ENCODE peak calls at places on chromosomes 12 and 14, in nine cellular contexts. Y is transverse colon, M is MM.1S, H is neural progenitor cell, E is foreskin fibroblast, K is colonic mucosa, I is GM20000, X is body of pancreas, W is cardiac muscle cell. J is an unnamed sample.

GRCh38 chr12:32897688-32898573 is 1.4 kb upstream of the PKP2 start:
- DNase-seq in Y (no peak), M (no peak), H (no peak), E (no peak), K (no peak), I (no peak), X (no peak), W (no peak), J (no peak)

GRCh38 chr12:106188249-106188648 is 49.5 kb upstream of the NUAK1 start:
- DNase-seq in Y (no peak), M (no peak), H (peak), E (no peak), K (no peak), I (no peak), X (no peak), W (no peak), J (no peak)

GRCh38 chr14:20757963-20758362 is 10.2 kb upstream of the EDDM3B start:
- DNase-seq in Y (peak), M (no peak), H (peak), E (no peak), K (peak), I (peak), X (peak), W (no peak), J (no peak)

GRCh38 chr14:73007835-73008234 is 19.1 kb downstream of the ZFYVE1 start:
- DNase-seq in Y (no peak), M (no peak), H (no peak), E (no peak), K (no peak), I (no peak), X (no peak), W (no peak), J (no peak)

GRCh38 chr12:114288071-114288470 is 117.9 kb downstream of the TBX5 start:
- DNase-seq in Y (no peak), M (no peak), H (no peak), E (no peak), K (no peak), I (no peak), X (no peak), W (peak), J (no peak)

GRCh38 chr14:50397461-50398196 is 948 bp upstream of the CDKL1 start:
- DNase-seq in Y (peak), M (no peak), H (peak), E (no peak), K (peak), I (no peak), X (peak), W (no peak), J (no peak)

GRCh38 chr12:110689601-110690430 is 901 bp upstream of the HVCN1 start:
- DNase-seq in Y (peak), M (no peak), H (peak), E (peak), K (peak), I (peak), X (peak), W (peak), J (no peak)

GRCh38 chr12:71626768-71627167 is 36.9 kb downstream of the ZFC3H1 start:
- DNase-seq in Y (no peak), M (no peak), H (no peak), E (no peak), K (no peak), I (no peak), X (no peak), W (peak), J (no peak)

GRCh38 chr12:88691811-88692210 is 111.5 kb upstream of the KITLG start:
- DNase-seq in Y (no peak), M (no peak), H (no peak), E (no peak), K (no peak), I (no peak), X (no peak), W (peak), J (no peak)

GRCh38 chr12:6540181-6540877 is 6.0 kb downstream of the GAPDH start:
- DNase-seq in Y (peak), M (no peak), H (peak), E (peak), K (peak), I (peak), X (peak), W (peak), J (peak)

GRCh38 chr12:105741786-105742566 is 396.8 kb downstream of the NUAK1 start:
- DNase-seq in Y (no peak), M (no peak), H (no peak), E (peak), K (peak), I (no peak), X (no peak), W (peak), J (no peak)

GRCh38 chr12:66688836-66689439 is 10.1 kb upstream of the GRIP1 start:
- DNase-seq in Y (peak), M (peak), H (peak), E (no peak), K (peak), I (peak), X (peak), W (peak), J (no peak)

GRCh38 chr12:3083241-3083921 is 6.2 kb downstream of the TSPAN9 start:
- DNase-seq in Y (no peak), M (no peak), H (no peak), E (no peak), K (no peak), I (no peak), X (no peak), W (no peak), J (no peak)

GRCh38 chr12:46585854-46586621 is 213.5 kb upstream of the SLC38A2 start:
- DNase-seq in Y (peak), M (peak), H (peak), E (peak), K (peak), I (no peak), X (peak), W (peak), J (no peak)

GRCh38 chr14:100117647-100118376 is 41.6 kb downstream of the DEGS2 start:
- DNase-seq in Y (peak), M (no peak), H (no peak), E (no peak), K (peak), I (no peak), X (no peak), W (no peak), J (no peak)

GRCh38 chr12:89648211-89648930 is 60.3 kb downstream of the ATP2B1 start:
- DNase-seq in Y (no peak), M (no peak), H (peak), E (peak), K (no peak), I (no peak), X (no peak), W (peak), J (no peak)

GRCh38 chr12:58424735-58425379 is 483.5 kb downstream of the ATP23 start:
- DNase-seq in Y (no peak), M (peak), H (no peak), E (no peak), K (no peak), I (no peak), X (no peak), W (no peak), J (no peak)

GRCh38 chr12:93419388-93420034 is 22.2 kb downstream of the UBE2N start:
- DNase-seq in Y (no peak), M (peak), H (peak), E (no peak), K (no peak), I (peak), X (no peak), W (peak), J (no peak)

GRCh38 chr12:117100251-117100650 is 1.0 kb upstream of the TESC start:
- DNase-seq in Y (no peak), M (no peak), H (peak), E (no peak), K (no peak), I (peak), X (peak), W (no peak), J (no peak)

GRCh38 chr12:109549613-109550309 is 23.5 kb downstream of the MMAB start:
- DNase-seq in Y (no peak), M (no peak), H (peak), E (no peak), K (no peak), I (no peak), X (no peak), W (no peak), J (no peak)

GRCh38 chr12:774051-774614 is 21.8 kb downstream of the WNK1 start:
- DNase-seq in Y (no peak), M (no peak), H (peak), E (no peak), K (no peak), I (no peak), X (no peak), W (peak), J (no peak)

GRCh38 chr12:56716933-56717880 is 7.9 kb downstream of the NACA start:
- DNase-seq in Y (no peak), M (no peak), H (no peak), E (no peak), K (no peak), I (no peak), X (no peak), W (no peak), J (no peak)

GRCh38 chr12:82650627-82651337 is 35.9 kb upstream of the TMTC2 start:
- DNase-seq in Y (peak), M (peak), H (no peak), E (peak), K (peak), I (peak), X (no peak), W (peak), J (no peak)

GRCh38 chr14:91140672-91141071 is 26.8 kb downstream of the DGLUCY start:
- DNase-seq in Y (peak), M (no peak), H (peak), E (no peak), K (peak), I (no peak), X (peak), W (peak), J (no peak)

GRCh38 chr14:99841436-99842071 is 48.3 kb downstream of the EML1 start:
- DNase-seq in Y (no peak), M (no peak), H (no peak), E (no peak), K (no peak), I (no peak), X (no peak), W (no peak), J (no peak)

GRCh38 chr12:806116-806805 is 53.9 kb downstream of the WNK1 start:
- DNase-seq in Y (no peak), M (no peak), H (no peak), E (no peak), K (no peak), I (no peak), X (no peak), W (peak), J (no peak)

GRCh38 chr12:20212036-20212435 is 156.3 kb upstream of the PDE3A start:
- DNase-seq in Y (no peak), M (no peak), H (no peak), E (no peak), K (no peak), I (no peak), X (no peak), W (peak), J (no peak)

GRCh38 chr14:68523994-68524725 is 268.7 kb downstream of the ZFP36L1 start:
- DNase-seq in Y (no peak), M (no peak), H (no peak), E (peak), K (no peak), I (no peak), X (peak), W (no peak), J (peak)

GRCh38 chr12:85642810-85643209 is 193.4 kb downstream of the RASSF9 start:
- DNase-seq in Y (no peak), M (no peak), H (peak), E (peak), K (no peak), I (no peak), X (no peak), W (peak), J (no peak)

GRCh38 chr14:100286484-100287191 is 19.6 kb downstream of the SLC25A29 start:
- DNase-seq in Y (peak), M (no peak), H (no peak), E (no peak), K (no peak), I (no peak), X (no peak), W (no peak), J (no peak)

GRCh38 chr14:68677476-68677875 is 115.4 kb downstream of the ZFP36L1 start:
- DNase-seq in Y (no peak), M (no peak), H (no peak), E (no peak), K (no peak), I (no peak), X (no peak), W (no peak), J (no peak)

GRCh38 chr12:14991069-14991468 is 18.2 kb downstream of the PDE6H start:
- DNase-seq in Y (no peak), M (no peak), H (no peak), E (no peak), K (no peak), I (no peak), X (no peak), W (no peak), J (no peak)

GRCh38 chr14:72433511-72433910 is 460.4 kb downstream of the DPF3 start:
- DNase-seq in Y (no peak), M (no peak), H (no peak), E (peak), K (no peak), I (no peak), X (no peak), W (peak), J (no peak)

GRCh38 chr12:120131116-120131515 is 14.6 kb upstream of the RAB35 start:
- DNase-seq in Y (no peak), M (no peak), H (no peak), E (no peak), K (no peak), I (no peak), X (no peak), W (no peak), J (no peak)

GRCh38 chr12:6157482-6157881 is 33.0 kb upstream of the VWF start:
- DNase-seq in Y (no peak), M (no peak), H (no peak), E (no peak), K (no peak), I (no peak), X (no peak), W (no peak), J (no peak)

GRCh38 chr14:99188721-99189120 is 83.3 kb downstream of the BCL11B start:
- DNase-seq in Y (no peak), M (no peak), H (peak), E (no peak), K (no peak), I (no peak), X (no peak), W (no peak), J (no peak)

GRCh38 chr14:34501004-34501580 is 38.4 kb downstream of the EAPP start:
- DNase-seq in Y (no peak), M (no peak), H (no peak), E (no peak), K (no peak), I (no peak), X (no peak), W (no peak), J (no peak)

GRCh38 chr12:132165584-132165983 is 21.3 kb downstream of the NOC4L start:
- DNase-seq in Y (no peak), M (no peak), H (no peak), E (no peak), K (no peak), I (no peak), X (no peak), W (no peak), J (no peak)

GRCh38 chr12:132164426-132164825 is 20.2 kb downstream of the NOC4L start:
- DNase-seq in Y (no peak), M (no peak), H (no peak), E (no peak), K (no peak), I (no peak), X (no peak), W (no peak), J (no peak)

GRCh38 chr12:132162508-132163031 is 18.3 kb downstream of the NOC4L start:
- DNase-seq in Y (no peak), M (no peak), H (no peak), E (peak), K (no peak), I (no peak), X (no peak), W (peak), J (no peak)

GRCh38 chr12:132163041-132163910 is 19.0 kb downstream of the NOC4L start:
- DNase-seq in Y (no peak), M (no peak), H (no peak), E (no peak), K (no peak), I (no peak), X (no peak), W (no peak), J (no peak)

DNA sequence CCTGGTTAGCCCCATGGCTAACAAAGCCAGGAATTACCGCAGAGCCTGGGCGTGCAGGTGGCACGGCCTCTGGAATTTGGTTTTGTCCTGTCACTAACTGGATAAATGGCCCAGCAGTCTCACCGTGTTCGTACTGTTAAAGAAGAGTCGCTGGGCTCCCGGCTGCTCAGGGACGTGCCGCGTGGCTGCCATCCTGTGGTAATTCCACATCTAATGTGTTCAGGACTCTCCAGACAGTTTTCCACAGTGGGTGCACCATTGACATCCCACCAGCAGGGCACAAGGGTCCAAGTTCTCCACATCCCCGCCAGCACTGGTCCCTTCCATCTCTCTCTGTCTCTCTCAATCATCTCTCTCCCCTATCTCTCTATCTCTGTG is 19.6 kb downstream of the NOC4L start:
- DNase-seq in Y (no peak), M (no peak), H (no peak), E (no peak), K (no peak), I (no peak), X (no peak), W (no peak), J (no peak)
- TF ChIP-seq CTCF in Y (no peak), M (no peak), H (no peak), E (peak), K (no peak), I (no peak), X (no peak), W (peak), J (no peak)

GRCh38 chr14:89251066-89251465 is 166.0 kb downstream of the FOXN3 start:
- DNase-seq in Y (no peak), M (no peak), H (no peak), E (no peak), K (no peak), I (no peak), X (no peak), W (peak), J (no peak)
- TF ChIP-seq CTCF in Y (no peak), M (no peak), H (no peak), E (no peak), K (no peak), I (no peak), X (no peak), W (no peak), J (no peak)

GRCh38 chr14:101347893-101348777 is 213.2 kb upstream of the DIO3 start:
- DNase-seq in Y (no peak), M (no peak), H (no peak), E (no peak), K (no peak), I (no peak), X (no peak), W (no peak), J (peak)
- TF ChIP-seq CTCF in Y (no peak), M (no peak), H (no peak), E (no peak), K (no peak), I (no peak), X (no peak), W (no peak), J (no peak)

DNA sequence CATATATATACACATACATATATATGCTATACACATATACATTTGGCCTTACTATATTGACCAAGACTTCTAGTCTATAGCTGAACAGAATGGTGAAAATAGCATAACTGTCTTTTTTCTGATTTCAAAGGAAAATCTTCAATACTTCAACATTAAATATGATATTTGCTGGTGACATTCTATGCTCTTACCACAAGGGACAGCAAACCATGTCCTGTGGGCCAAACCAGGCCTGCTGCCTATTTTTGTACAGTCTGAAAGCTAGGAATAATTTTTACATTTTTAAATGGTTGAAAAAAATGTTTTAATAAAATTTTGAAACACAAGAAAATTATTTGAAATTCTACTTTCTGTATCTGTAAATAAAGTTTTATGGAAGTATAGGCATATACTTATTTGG is 63.6 kb downstream of the EML5 start:
- DNase-seq in Y (no peak), M (no peak), H (no peak), E (no peak), K (no peak), I (no peak), X (no peak), W (no peak), J (no peak)
- TF ChIP-seq CTCF in Y (no peak), M (no peak), H (peak), E (peak), K (no peak), I (no peak), X (peak), W (peak), J (peak)

DNA sequence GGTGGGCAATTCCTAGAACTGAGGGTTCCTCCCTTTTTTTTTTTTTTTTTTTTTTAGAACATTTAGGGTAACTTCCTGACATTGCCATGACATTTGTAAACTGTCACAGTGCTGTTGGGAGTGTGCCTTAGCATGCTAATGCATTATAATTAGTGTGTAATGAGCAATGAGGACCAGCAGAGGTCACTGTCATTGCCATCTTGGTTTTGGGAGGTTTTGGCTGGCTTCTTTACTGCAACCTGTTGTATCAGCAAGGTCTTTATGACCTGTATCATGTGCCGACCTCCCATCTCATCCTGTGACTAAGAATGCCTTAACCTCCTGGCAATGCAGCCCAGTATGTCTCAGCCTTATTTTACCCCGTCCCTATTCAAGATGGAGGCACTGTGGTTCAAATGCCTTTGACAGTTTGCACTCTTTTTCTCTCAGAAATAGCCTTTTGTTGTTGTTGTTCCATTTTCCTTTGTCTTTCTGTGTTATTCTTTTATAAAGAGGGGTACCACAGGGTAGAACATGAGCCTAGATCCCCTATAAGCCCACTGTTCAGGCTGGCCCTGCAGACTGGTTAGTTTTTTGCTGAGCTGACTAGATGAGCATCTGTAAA is 75.6 kb upstream of the DCD start:
- DNase-seq in Y (no peak), M (peak), H (peak), E (no peak), K (no peak), I (peak), X (no peak), W (peak), J (no peak)
- TF ChIP-seq CTCF in Y (peak), M (peak), H (peak), E (peak), K (peak), I (peak), X (peak), W (peak), J (peak)

GRCh38 chr12:125376422-125376821 is 311.2 kb downstream of the AACS start:
- DNase-seq in Y (no peak), M (no peak), H (no peak), E (no peak), K (no peak), I (no peak), X (no peak), W (no peak), J (peak)
- TF ChIP-seq CTCF in Y (no peak), M (no peak), H (no peak), E (no peak), K (no peak), I (no peak), X (no peak), W (no peak), J (no peak)

GRCh38 chr14:37843969-37844607 is 248.7 kb downstream of the TTC6 start:
- DNase-seq in Y (no peak), M (no peak), H (no peak), E (no peak), K (no peak), I (no peak), X (no peak), W (no peak), J (no peak)
- TF ChIP-seq CTCF in Y (no peak), M (no peak), H (no peak), E (no peak), K (no peak), I (no peak), X (no peak), W (no peak), J (no peak)

GRCh38 chr14:104751539-104752337 is 1.2 kb upstream of the SIVA1 start:
- DNase-seq in Y (no peak), M (peak), H (no peak), E (no peak), K (no peak), I (no peak), X (no peak), W (no peak), J (no peak)
- TF ChIP-seq CTCF in Y (no peak), M (peak), H (no peak), E (no peak), K (no peak), I (no peak), X (no peak), W (no peak), J (no peak)

J was measured in osteocyte.